ENCODE peak calls at places on chromosomes 2 and 18, in six cellular contexts. One of them, this sample, is unnamed.

GRCh38 chr2:28567076-28567471 is 71.2 kb downstream of the PLB1 start:
- DNase-seq in thoracic aorta: no peak
- DNase-seq in IMR-90: no peak
- DNase-seq in PC-3: no peak
- DNase-seq in HCT116: no peak
- DNase-seq in OCI-LY7: no peak
- DNase-seq in this sample: no peak

GRCh38 chr2:141957827-141958440 is 172.9 kb downstream of the LRP1B start:
- DNase-seq in HCT116: no peak
- DNase-seq in PC-3: no peak
- DNase-seq in OCI-LY7: no peak
- DNase-seq in IMR-90: no peak
- DNase-seq in thoracic aorta: no peak
- DNase-seq in this sample: no peak

GRCh38 chr18:70037453-70038061 is 89.9 kb upstream of the CD226 start:
- DNase-seq in IMR-90: no peak
- DNase-seq in OCI-LY7: no peak
- DNase-seq in thoracic aorta: no peak
- DNase-seq in PC-3: no peak
- DNase-seq in HCT116: no peak
- DNase-seq in this sample: no peak

GRCh38 chr2:241773511-241774418 is 2.9 kb upstream of the GAL3ST2 start:
- DNase-seq in thoracic aorta: no peak
- DNase-seq in PC-3: no peak
- DNase-seq in HCT116: no peak
- DNase-seq in OCI-LY7: no peak
- DNase-seq in IMR-90: no peak
- DNase-seq in this sample: no peak

GRCh38 chr2:96374211-96374951 is 38.8 kb downstream of the NCAPH start:
- DNase-seq in PC-3: peak; percentile 76
- DNase-seq in OCI-LY7: no peak
- DNase-seq in thoracic aorta: peak; percentile 72
- DNase-seq in HCT116: no peak
- DNase-seq in IMR-90: peak; percentile 39
- DNase-seq in this sample: no peak

GRCh38 chr18:22783662-22784076 is 149.5 kb upstream of the RBBP8 start:
- DNase-seq in IMR-90: no peak
- DNase-seq in PC-3: no peak
- DNase-seq in HCT116: no peak
- DNase-seq in OCI-LY7: no peak
- DNase-seq in thoracic aorta: no peak
- DNase-seq in this sample: no peak

GRCh38 chr2:38940746-38941145 is 51.1 kb downstream of the ARHGEF33 start:
- DNase-seq in PC-3: no peak
- DNase-seq in IMR-90: no peak
- DNase-seq in thoracic aorta: no peak
- DNase-seq in OCI-LY7: no peak
- DNase-seq in HCT116: no peak
- DNase-seq in this sample: no peak

GRCh38 chr2:189674374-189675112 is at the start of gene ANKAR:
- DNase-seq in HCT116: no peak
- DNase-seq in OCI-LY7: peak; percentile 81
- DNase-seq in IMR-90: peak; percentile 90
- DNase-seq in PC-3: peak; percentile 87
- DNase-seq in thoracic aorta: peak; percentile 37
- DNase-seq in this sample: peak; percentile 90

GRCh38 chr2:105042189-105042588 is 4.3 kb downstream of the MRPS9 start:
- DNase-seq in OCI-LY7: no peak
- DNase-seq in HCT116: no peak
- DNase-seq in PC-3: no peak
- DNase-seq in thoracic aorta: no peak
- DNase-seq in IMR-90: no peak
- DNase-seq in this sample: no peak

GRCh38 chr2:39667142-39667880 is 1.6 kb downstream of the TMEM178A start:
- DNase-seq in OCI-LY7: no peak
- DNase-seq in thoracic aorta: no peak
- DNase-seq in HCT116: no peak
- DNase-seq in IMR-90: no peak
- DNase-seq in PC-3: no peak
- DNase-seq in this sample: no peak

GRCh38 chr18:59950215-59950944 is 50.6 kb downstream of the PMAIP1 start:
- DNase-seq in HCT116: no peak
- DNase-seq in thoracic aorta: no peak
- DNase-seq in OCI-LY7: no peak
- DNase-seq in IMR-90: peak; percentile 55
- DNase-seq in PC-3: peak; percentile 10
- DNase-seq in this sample: no peak

GRCh38 chr2:121810959-121811853 is 55.8 kb downstream of the TSN start:
- DNase-seq in thoracic aorta: no peak
- DNase-seq in HCT116: peak; percentile 35
- DNase-seq in IMR-90: peak; percentile 63
- DNase-seq in OCI-LY7: peak; percentile 78
- DNase-seq in PC-3: peak; percentile 79
- DNase-seq in this sample: peak; percentile 64

GRCh38 chr2:96254592-96254991 is 11.2 kb downstream of the TMEM127 start:
- DNase-seq in OCI-LY7: no peak
- DNase-seq in HCT116: no peak
- DNase-seq in thoracic aorta: no peak
- DNase-seq in IMR-90: no peak
- DNase-seq in PC-3: no peak
- DNase-seq in this sample: peak; percentile 52

GRCh38 chr2:109209412-109209811 is 80.4 kb downstream of the SH3RF3 start:
- DNase-seq in OCI-LY7: no peak
- DNase-seq in IMR-90: peak; percentile 89
- DNase-seq in PC-3: peak; percentile 92
- DNase-seq in thoracic aorta: no peak
- DNase-seq in HCT116: no peak
- DNase-seq in this sample: no peak

GRCh38 chr2:164917296-164917903 is 37.9 kb downstream of the SLC38A11 start:
- DNase-seq in thoracic aorta: no peak
- DNase-seq in HCT116: peak; percentile 40
- DNase-seq in PC-3: peak; percentile 67
- DNase-seq in IMR-90: peak; percentile 36
- DNase-seq in OCI-LY7: peak; percentile 16
- DNase-seq in this sample: peak; percentile 35

GRCh38 chr18:8045890-8046289 is 478.8 kb downstream of the PTPRM start:
- DNase-seq in OCI-LY7: no peak
- DNase-seq in thoracic aorta: no peak
- DNase-seq in HCT116: peak; percentile 15
- DNase-seq in PC-3: no peak
- DNase-seq in IMR-90: no peak
- DNase-seq in this sample: no peak

GRCh38 chr2:120772261-120772660 is 36.6 kb downstream of the GLI2 start:
- DNase-seq in thoracic aorta: no peak
- DNase-seq in PC-3: no peak
- DNase-seq in IMR-90: no peak
- DNase-seq in OCI-LY7: no peak
- DNase-seq in HCT116: no peak
- DNase-seq in this sample: no peak

GRCh38 chr2:240993446-240994160 is 4.8 kb upstream of the SNED1 start:
- DNase-seq in HCT116: no peak
- DNase-seq in IMR-90: no peak
- DNase-seq in PC-3: no peak
- DNase-seq in thoracic aorta: no peak
- DNase-seq in OCI-LY7: no peak
- DNase-seq in this sample: peak; percentile 23

GRCh38 chr2:160322320-160322719 is 122.2 kb upstream of the ITGB6 start:
- DNase-seq in HCT116: no peak
- DNase-seq in OCI-LY7: no peak
- DNase-seq in PC-3: no peak
- DNase-seq in thoracic aorta: no peak
- DNase-seq in IMR-90: no peak
- DNase-seq in this sample: no peak

GRCh38 chr2:160328748-160329147 is 128.7 kb upstream of the ITGB6 start:
- DNase-seq in HCT116: no peak
- DNase-seq in OCI-LY7: no peak
- DNase-seq in IMR-90: no peak
- DNase-seq in thoracic aorta: no peak
- DNase-seq in PC-3: no peak
- DNase-seq in this sample: no peak

GRCh38 chr2:160324161-160324768 is 124.2 kb upstream of the ITGB6 start:
- DNase-seq in OCI-LY7: peak; percentile 49
- DNase-seq in HCT116: peak; percentile 26
- DNase-seq in IMR-90: peak; percentile 70
- DNase-seq in PC-3: peak; percentile 77
- DNase-seq in thoracic aorta: no peak
- DNase-seq in this sample: peak; percentile 51

GRCh38 chr2:160324917-160325316 is 124.8 kb upstream of the ITGB6 start:
- DNase-seq in PC-3: no peak
- DNase-seq in IMR-90: no peak
- DNase-seq in HCT116: no peak
- DNase-seq in OCI-LY7: no peak
- DNase-seq in thoracic aorta: no peak
- DNase-seq in this sample: no peak

DNA sequence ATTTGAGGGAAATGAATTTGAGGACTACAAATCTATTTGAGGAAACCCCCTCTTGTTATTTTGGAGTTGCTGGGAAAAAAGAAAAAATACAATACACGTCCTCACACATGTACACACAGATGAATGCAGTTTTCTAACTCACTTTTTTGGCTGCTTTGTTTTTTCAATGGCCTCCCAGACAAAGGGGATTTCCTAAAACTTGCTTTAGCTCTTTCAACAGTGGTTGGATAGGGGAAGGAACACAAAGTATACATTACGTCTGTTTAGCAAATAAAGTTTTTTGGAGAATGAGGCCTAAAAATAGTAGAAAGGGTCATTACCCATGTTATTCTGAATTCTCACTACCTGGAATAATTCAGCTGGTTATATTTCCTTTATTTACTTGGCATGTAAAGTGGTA is 125.3 kb upstream of the ITGB6 start:
- DNase-seq in HCT116: no peak
- DNase-seq in OCI-LY7: no peak
- DNase-seq in IMR-90: no peak
- DNase-seq in PC-3: no peak
- DNase-seq in thoracic aorta: no peak
- DNase-seq in this sample: no peak
- H3K4me1 ChIP-seq in HCT116: no peaks in the 10 kb centered on the region
- H3K4me1 ChIP-seq in OCI-LY7: peaks cover 6% of the 10 kb centered on the region
- H3K4me1 ChIP-seq in IMR-90: peaks cover 21% of the 10 kb centered on the region
- H3K4me1 ChIP-seq in PC-3: peaks cover 6% of the 10 kb centered on the region
- H3K4me1 ChIP-seq in thoracic aorta: peaks cover 8% of the 10 kb centered on the region
- H3K4me1 ChIP-seq in this sample: peaks cover 85% of the 10 kb centered on the region

GRCh38 chr2:36397040-36397616 is 41.5 kb downstream of the CRIM1 start:
- DNase-seq in thoracic aorta: no peak
- DNase-seq in IMR-90: peak; percentile 42
- DNase-seq in HCT116: no peak
- DNase-seq in OCI-LY7: no peak
- DNase-seq in PC-3: peak; percentile 40
- DNase-seq in this sample: no peak

GRCh38 chr2:36392854-36393253 is 37.3 kb downstream of the CRIM1 start:
- DNase-seq in HCT116: no peak
- DNase-seq in OCI-LY7: no peak
- DNase-seq in PC-3: no peak
- DNase-seq in thoracic aorta: no peak
- DNase-seq in IMR-90: no peak
- DNase-seq in this sample: no peak

GRCh38 chr2:36393738-36394256 is 38.2 kb downstream of the CRIM1 start:
- DNase-seq in IMR-90: no peak
- DNase-seq in HCT116: no peak
- DNase-seq in thoracic aorta: no peak
- DNase-seq in PC-3: no peak
- DNase-seq in OCI-LY7: no peak
- DNase-seq in this sample: no peak

GRCh38 chr2:36395866-36396265 is 40.3 kb downstream of the CRIM1 start:
- DNase-seq in thoracic aorta: no peak
- DNase-seq in HCT116: no peak
- DNase-seq in OCI-LY7: no peak
- DNase-seq in PC-3: no peak
- DNase-seq in IMR-90: no peak
- DNase-seq in this sample: no peak

GRCh38 chr2:36394804-36395203 is 39.2 kb downstream of the CRIM1 start:
- DNase-seq in HCT116: no peak
- DNase-seq in OCI-LY7: no peak
- DNase-seq in PC-3: no peak
- DNase-seq in thoracic aorta: no peak
- DNase-seq in IMR-90: no peak
- DNase-seq in this sample: no peak
- H3K4me1 ChIP-seq in HCT116: no peaks in the 10 kb centered on the region
- H3K4me1 ChIP-seq in OCI-LY7: no peaks in the 10 kb centered on the region
- H3K4me1 ChIP-seq in PC-3: peaks cover 49% of the 10 kb centered on the region
- H3K4me1 ChIP-seq in thoracic aorta: peaks cover 14% of the 10 kb centered on the region
- H3K4me1 ChIP-seq in IMR-90: peaks cover 25% of the 10 kb centered on the region
- H3K4me1 ChIP-seq in this sample: peaks cover 29% of the 10 kb centered on the region

GRCh38 chr2:42978175-42978886 is 185.9 kb upstream of the HAAO start:
- DNase-seq in HCT116: no peak
- DNase-seq in PC-3: no peak
- DNase-seq in OCI-LY7: no peak
- DNase-seq in IMR-90: no peak
- DNase-seq in thoracic aorta: no peak
- DNase-seq in this sample: no peak
- H3K4me1 ChIP-seq in HCT116: no peaks in the 10 kb centered on the region
- H3K4me1 ChIP-seq in PC-3: peaks cover 15% of the 10 kb centered on the region
- H3K4me1 ChIP-seq in OCI-LY7: peaks cover 9% of the 10 kb centered on the region
- H3K4me1 ChIP-seq in IMR-90: peaks cover 15% of the 10 kb centered on the region
- H3K4me1 ChIP-seq in thoracic aorta: peaks cover 4% of the 10 kb centered on the region
- H3K4me1 ChIP-seq in this sample: peaks cover 17% of the 10 kb centered on the region

GRCh38 chr18:55319517-55319905 is 268.5 kb downstream of the TCF4 start:
- DNase-seq in HCT116: no peak
- DNase-seq in PC-3: no peak
- DNase-seq in thoracic aorta: no peak
- DNase-seq in IMR-90: peak; percentile 62
- DNase-seq in OCI-LY7: no peak
- DNase-seq in this sample: no peak

GRCh38 chr18:55320399-55321255 is 267.4 kb downstream of the TCF4 start:
- DNase-seq in PC-3: no peak
- DNase-seq in OCI-LY7: peak; percentile 20
- DNase-seq in thoracic aorta: no peak
- DNase-seq in HCT116: no peak
- DNase-seq in IMR-90: peak; percentile 48
- DNase-seq in this sample: no peak

GRCh38 chr18:55322176-55322735 is 265.7 kb downstream of the TCF4 start:
- DNase-seq in IMR-90: peak; percentile 96
- DNase-seq in OCI-LY7: peak; percentile 70
- DNase-seq in HCT116: no peak
- DNase-seq in thoracic aorta: peak; percentile 63
- DNase-seq in PC-3: peak; percentile 81
- DNase-seq in this sample: peak; percentile 87

GRCh38 chr18:55323051-55323994 is 264.7 kb downstream of the TCF4 start:
- DNase-seq in thoracic aorta: no peak
- DNase-seq in IMR-90: peak; percentile 31
- DNase-seq in OCI-LY7: peak; percentile 8
- DNase-seq in PC-3: no peak
- DNase-seq in HCT116: no peak
- DNase-seq in this sample: no peak

GRCh38 chr18:55321268-55322175 is 266.5 kb downstream of the TCF4 start:
- DNase-seq in HCT116: no peak
- DNase-seq in IMR-90: peak; percentile 89
- DNase-seq in OCI-LY7: peak; percentile 79
- DNase-seq in thoracic aorta: peak; percentile 71
- DNase-seq in PC-3: peak; percentile 80
- DNase-seq in this sample: peak; percentile 94
- H3K4me1 ChIP-seq in HCT116: no peaks in the 10 kb centered on the region
- H3K4me1 ChIP-seq in IMR-90: peaks cover 3% of the 10 kb centered on the region
- H3K4me1 ChIP-seq in OCI-LY7: peaks cover 61% of the 10 kb centered on the region
- H3K4me1 ChIP-seq in thoracic aorta: peaks cover 20% of the 10 kb centered on the region
- H3K4me1 ChIP-seq in PC-3: peaks cover 4% of the 10 kb centered on the region
- H3K4me1 ChIP-seq in this sample: peaks cover 33% of the 10 kb centered on the region

GRCh38 chr2:43459455-43459854 is 136.4 kb downstream of the THADA start:
- DNase-seq in OCI-LY7: no peak
- DNase-seq in IMR-90: peak; percentile 74
- DNase-seq in PC-3: peak; percentile 88
- DNase-seq in HCT116: no peak
- DNase-seq in thoracic aorta: no peak
- DNase-seq in this sample: no peak
- H3K4me1 ChIP-seq in OCI-LY7: peaks cover 11% of the 10 kb centered on the region
- H3K4me1 ChIP-seq in IMR-90: peaks cover 23% of the 10 kb centered on the region
- H3K4me1 ChIP-seq in PC-3: peaks cover 72% of the 10 kb centered on the region
- H3K4me1 ChIP-seq in HCT116: peaks cover 84% of the 10 kb centered on the region
- H3K4me1 ChIP-seq in thoracic aorta: peaks cover 75% of the 10 kb centered on the region
- H3K4me1 ChIP-seq in this sample: no peaks in the 10 kb centered on the region